ENCODE peak calls at places on chromosomes 13 and 19, in four cellular contexts. One of them, this sample, is unnamed.

GRCh38 chr19:1261512-1261862 is 7.6 kb upstream of the CIRBP start:
- DNase-seq in A549: no peak
- DNase-seq in K562: no peak
- DNase-seq in GM12878: no peak
- DNase-seq in this sample: no peak

GRCh38 chr19:2164020-2164988 is 571 bp downstream of the DOT1L start:
- DNase-seq in GM12878: no peak
- DNase-seq in K562: no peak
- DNase-seq in A549: no peak
- DNase-seq in this sample: no peak

GRCh38 chr13:41528021-41528420 is 70.7 kb downstream of the RGCC start:
- DNase-seq in A549: no peak
- DNase-seq in GM12878: no peak
- DNase-seq in K562: no peak
- DNase-seq in this sample: no peak

GRCh38 chr19:47021536-47022139 is 2.0 kb downstream of the NPAS1 start:
- DNase-seq in GM12878: no peak
- DNase-seq in K562: peak; percentile 46
- DNase-seq in A549: no peak
- DNase-seq in this sample: no peak

GRCh38 chr19:41570179-41570578 is 5.8 kb upstream of the CEACAM21 start:
- DNase-seq in A549: no peak
- DNase-seq in GM12878: no peak
- DNase-seq in K562: no peak
- DNase-seq in this sample: no peak

GRCh38 chr13:28478127-28478526 is 16.8 kb downstream of the FLT1 start:
- DNase-seq in A549: no peak
- DNase-seq in GM12878: no peak
- DNase-seq in K562: no peak
- DNase-seq in this sample: peak; percentile 84

GRCh38 chr19:16247353-16248182 is 49.9 kb downstream of the AP1M1 start:
- DNase-seq in A549: peak; percentile 76
- DNase-seq in K562: peak; percentile 89
- DNase-seq in GM12878: peak; percentile 28
- DNase-seq in this sample: peak; percentile 70

GRCh38 chr19:28701491-28701890 is 511.5 kb downstream of the UQCRFS1 start:
- DNase-seq in GM12878: no peak
- DNase-seq in K562: no peak
- DNase-seq in A549: no peak
- DNase-seq in this sample: no peak

GRCh38 chr13:49213997-49214916 is 5.9 kb upstream of the MLNR start:
- DNase-seq in K562: no peak
- DNase-seq in A549: no peak
- DNase-seq in GM12878: no peak
- DNase-seq in this sample: no peak

GRCh38 chr13:31980842-31981241 is 50.7 kb upstream of the FRY start:
- DNase-seq in GM12878: no peak
- DNase-seq in K562: no peak
- DNase-seq in A549: no peak
- DNase-seq in this sample: no peak

GRCh38 chr13:88068975-88069374 is 397.8 kb downstream of the SLITRK5 start:
- DNase-seq in GM12878: no peak
- DNase-seq in K562: no peak
- DNase-seq in A549: no peak
- DNase-seq in this sample: no peak

GRCh38 chr13:36090592-36090991 is 40.6 kb downstream of the DCLK1 start:
- DNase-seq in A549: no peak
- DNase-seq in GM12878: no peak
- DNase-seq in K562: no peak
- DNase-seq in this sample: no peak

GRCh38 chr19:18701250-18701608 is 17.7 kb downstream of the CRTC1 start:
- DNase-seq in A549: no peak
- DNase-seq in GM12878: no peak
- DNase-seq in K562: peak; percentile 62
- DNase-seq in this sample: no peak

DNA sequence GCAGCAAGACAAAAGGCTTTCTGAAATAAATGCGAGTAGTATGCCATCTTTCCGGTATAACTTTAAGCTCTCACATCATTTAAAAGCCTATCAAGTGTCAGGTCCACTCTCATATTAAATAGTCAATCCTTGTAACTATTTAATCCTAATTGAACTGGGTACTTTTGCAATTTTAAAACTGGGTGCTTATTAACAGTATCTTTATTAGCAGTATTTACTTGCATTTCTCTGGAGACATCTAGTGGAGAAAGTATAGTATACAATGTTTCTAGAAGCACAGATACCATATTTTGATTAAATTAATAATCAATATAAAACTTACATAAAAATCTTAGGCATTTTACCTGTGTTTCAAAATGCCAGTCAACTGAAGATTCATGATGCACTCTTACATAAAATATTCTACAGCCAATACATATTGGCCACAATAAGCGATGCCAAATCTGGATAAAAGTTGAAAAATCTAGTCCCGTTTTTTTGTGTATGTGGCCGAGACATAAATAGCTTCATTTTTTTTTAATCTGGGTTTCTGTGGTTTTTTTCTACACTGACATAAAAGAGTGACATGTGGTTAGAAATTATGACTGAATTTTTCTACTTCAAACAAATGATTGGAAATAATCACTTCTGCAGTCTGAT is 4.3 kb upstream of the POSTN start:
- DNase-seq in GM12878: no peak
- DNase-seq in A549: no peak
- DNase-seq in K562: no peak
- DNase-seq in this sample: peak; percentile 47
- TF ChIP-seq SMC3 in GM12878: peak; percentile 27
- TF ChIP-seq SMC3 in A549: peak; percentile 42
- TF ChIP-seq SMC3 in K562: no peak
- TF ChIP-seq SMC3 in this sample: peak; percentile 89

DNA sequence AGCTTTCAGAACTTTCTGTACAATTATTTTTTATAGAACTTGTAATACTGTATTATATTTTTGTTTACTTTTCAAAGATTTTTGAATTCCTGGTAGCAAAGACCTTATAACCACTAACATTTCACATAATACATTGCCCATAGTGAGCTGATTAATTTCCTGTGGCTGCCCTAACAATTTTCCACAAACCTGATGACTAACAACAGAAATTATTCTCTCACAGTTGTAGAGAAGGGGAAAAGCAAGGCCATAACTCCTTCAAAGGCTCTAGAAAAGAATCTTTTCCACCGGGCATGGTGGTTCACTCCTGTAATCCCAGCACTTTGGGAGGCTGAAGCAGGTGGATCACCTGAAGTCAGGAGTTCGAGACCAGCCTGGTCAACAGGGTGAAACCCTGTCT is 19.1 kb downstream of the KLF12 start:
- DNase-seq in GM12878: no peak
- DNase-seq in K562: no peak
- DNase-seq in A549: no peak
- DNase-seq in this sample: peak; percentile 78
- TF ChIP-seq SMC3 in GM12878: no peak
- TF ChIP-seq SMC3 in K562: no peak
- TF ChIP-seq SMC3 in A549: no peak
- TF ChIP-seq SMC3 in this sample: no peak

GRCh38 chr13:45101327-45102018 is 18.8 kb upstream of the GTF2F2 start:
- DNase-seq in A549: no peak
- DNase-seq in GM12878: no peak
- DNase-seq in K562: no peak
- DNase-seq in this sample: no peak
- TF ChIP-seq SMC3 in A549: no peak
- TF ChIP-seq SMC3 in GM12878: no peak
- TF ChIP-seq SMC3 in K562: no peak
- TF ChIP-seq SMC3 in this sample: no peak

GRCh38 chr13:46523972-46524737 is 28.8 kb upstream of the LRCH1 start:
- DNase-seq in GM12878: no peak
- DNase-seq in K562: no peak
- DNase-seq in A549: no peak
- DNase-seq in this sample: no peak
- TF ChIP-seq SMC3 in GM12878: no peak
- TF ChIP-seq SMC3 in K562: no peak
- TF ChIP-seq SMC3 in A549: no peak
- TF ChIP-seq SMC3 in this sample: no peak

This sample was measured in IMR-90.